ENCODE peak calls at places on chromosome 5, in five cellular contexts. A, G, T, U and Q are unnamed samples. For H3K4me1, the result is how much of the 10 kb centered on the place peaks cover.

GRCh38 chr5:102826629-102827028 is 71.5 kb downstream of the PAM start:
- DNase-seq in A (no peak), G (no peak), T (no peak), U (no peak), Q (no peak)

GRCh38 chr5:114192108-114192507 is 169.8 kb upstream of the KCNN2 start:
- DNase-seq in A (no peak), G (no peak), T (no peak), U (no peak), Q (no peak)

GRCh38 chr5:65823174-65823573 is 101.2 kb downstream of the NLN start:
- DNase-seq in A (no peak), G (no peak), T (no peak), U (no peak), Q (no peak)

GRCh38 chr5:16144416-16144815 is 35.2 kb downstream of the MARCHF11 start:
- DNase-seq in A (no peak), G (no peak), T (no peak), U (no peak), Q (no peak)

GRCh38 chr5:56430437-56430836 is 197.3 kb upstream of the ANKRD55 start:
- DNase-seq in A (no peak), G (no peak), T (no peak), U (no peak), Q (no peak)

GRCh38 chr5:132001647-132002561 is 9.6 kb downstream of the ACSL6 start:
- DNase-seq in A (peak), G (no peak), T (peak), U (no peak), Q (no peak)

GRCh38 chr5:78677777-78678668 is 29.5 kb upstream of the LHFPL2 start:
- DNase-seq in A (no peak), G (peak), T (peak), U (peak), Q (peak)

GRCh38 chr5:36734422-36734821 is 128.0 kb downstream of the SLC1A3 start:
- DNase-seq in A (no peak), G (no peak), T (no peak), U (no peak), Q (no peak)

GRCh38 chr5:61744690-61745619 is 412.9 kb downstream of the ZSWIM6 start:
- DNase-seq in A (no peak), G (no peak), T (no peak), U (no peak), Q (no peak)

GRCh38 chr5:81718300-81718699 is 32.6 kb downstream of the SSBP2 start:
- DNase-seq in A (no peak), G (no peak), T (no peak), U (no peak), Q (no peak)

GRCh38 chr5:9564752-9565151 is 18.9 kb upstream of the SEMA5A start:
- DNase-seq in A (no peak), G (no peak), T (no peak), U (no peak), Q (no peak)

GRCh38 chr5:158451203-158451982 is 592.4 kb upstream of the CLINT1 start:
- DNase-seq in A (no peak), G (peak), T (peak), U (no peak), Q (peak)

GRCh38 chr5:143557061-143557818 is 153.8 kb upstream of the NR3C1 start:
- DNase-seq in A (no peak), G (no peak), T (no peak), U (no peak), Q (no peak)

GRCh38 chr5:38329132-38329715 is 70.9 kb downstream of the EGFLAM start:
- DNase-seq in A (no peak), G (no peak), T (no peak), U (no peak), Q (no peak)

GRCh38 chr5:39080597-39081204 is 6.5 kb upstream of the RICTOR start:
- DNase-seq in A (peak), G (peak), T (no peak), U (no peak), Q (no peak)

GRCh38 chr5:163571755-163572154 is 66.3 kb downstream of the MAT2B start:
- DNase-seq in A (no peak), G (no peak), T (peak), U (peak), Q (no peak)

GRCh38 chr5:15021286-15022046 is 149.9 kb upstream of the ANKH start:
- DNase-seq in A (no peak), G (no peak), T (no peak), U (no peak), Q (no peak)

GRCh38 chr5:132064738-132065331 is 4.4 kb downstream of the IL3 start:
- DNase-seq in A (peak), G (peak), T (peak), U (peak), Q (peak)

GRCh38 chr5:117131048-117131679 is 556.5 kb upstream of the SEMA6A start:
- DNase-seq in A (no peak), G (no peak), T (no peak), U (peak), Q (no peak)

GRCh38 chr5:37668524-37669047 is 171.3 kb downstream of the GDNF start:
- DNase-seq in A (no peak), G (peak), T (peak), U (peak), Q (peak)

GRCh38 chr5:180197016-180197702 is 11.9 kb downstream of the RASGEF1C start:
- DNase-seq in A (no peak), G (no peak), T (no peak), U (no peak), Q (no peak)

GRCh38 chr5:142915840-142916424 is 145.8 kb downstream of the ARHGAP26 start:
- DNase-seq in A (peak), G (peak), T (no peak), U (no peak), Q (no peak)

GRCh38 chr5:142597025-142597424 is 88.9 kb downstream of the FGF1 start:
- DNase-seq in A (no peak), G (no peak), T (no peak), U (no peak), Q (no peak)

GRCh38 chr5:435156-435790 is 7.7 kb upstream of the EXOC3 start:
- DNase-seq in A (peak), G (peak), T (no peak), U (no peak), Q (peak)

GRCh38 chr5:176679365-176680225 is 32.3 kb downstream of the TSPAN17 start:
- DNase-seq in A (no peak), G (no peak), T (peak), U (no peak), Q (no peak)

GRCh38 chr5:176682016-176682531 is 34.8 kb downstream of the TSPAN17 start:
- DNase-seq in A (no peak), G (no peak), T (no peak), U (no peak), Q (no peak)

GRCh38 chr5:176678584-176678983 is 31.3 kb downstream of the TSPAN17 start:
- DNase-seq in A (no peak), G (no peak), T (no peak), U (no peak), Q (no peak)

GRCh38 chr5:176677209-176677931 is 30.1 kb downstream of the TSPAN17 start:
- DNase-seq in A (no peak), G (no peak), T (peak), U (no peak), Q (no peak)

DNA sequence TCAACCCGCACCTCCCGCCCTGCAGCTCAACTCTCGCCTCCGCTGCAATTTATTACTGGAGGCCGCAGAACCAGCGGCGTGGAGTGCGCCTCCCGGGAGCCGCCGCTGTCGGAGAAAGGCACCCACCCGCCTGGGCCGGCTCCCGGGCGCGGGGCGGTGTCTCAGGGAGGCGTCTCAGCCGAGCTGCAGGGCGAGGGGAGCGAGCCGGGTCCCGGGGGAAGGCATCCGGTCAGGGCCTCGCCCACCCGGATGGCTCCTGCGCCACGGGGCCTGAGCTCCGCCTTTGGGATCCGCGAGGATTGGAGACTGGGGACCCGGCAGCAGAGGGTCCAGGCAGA is 32.9 kb downstream of the TSPAN17 start:
- DNase-seq in A (no peak), G (no peak), T (no peak), U (no peak), Q (no peak)
- H3K4me1 ChIP-seq in A (under half), G (under half), T (under half), U (under half), Q (under half)

GRCh38 chr5:124655943-124656459 is 90.4 kb downstream of the ZNF608 start:
- DNase-seq in A (no peak), G (peak), T (no peak), U (no peak), Q (no peak)
- H3K4me1 ChIP-seq in A (under half), G (half or more), T (half or more), U (under half), Q (under half)

GRCh38 chr5:124736111-124736813 is 10.2 kb downstream of the ZNF608 start:
- DNase-seq in A (no peak), G (no peak), T (no peak), U (no peak), Q (no peak)
- H3K4me1 ChIP-seq in A (under half), G (half or more), T (under half), U (under half), Q (under half)

GRCh38 chr5:52988335-52989024 is 672 bp upstream of the ITGA2 start:
- DNase-seq in A (no peak), G (no peak), T (no peak), U (no peak), Q (no peak)
- H3K4me1 ChIP-seq in A (under half), G (under half), T (under half), U (under half), Q (under half)

GRCh38 chr5:136810198-136810823 is 445.0 kb upstream of the TRPC7 start:
- DNase-seq in A (no peak), G (no peak), T (peak), U (no peak), Q (no peak)

GRCh38 chr5:136808756-136809155 is 443.4 kb upstream of the TRPC7 start:
- DNase-seq in A (no peak), G (no peak), T (no peak), U (no peak), Q (no peak)

GRCh38 chr5:136811086-136811485 is 445.7 kb upstream of the TRPC7 start:
- DNase-seq in A (no peak), G (no peak), T (no peak), U (no peak), Q (no peak)

GRCh38 chr5:136809382-136809781 is 444.0 kb upstream of the TRPC7 start:
- DNase-seq in A (no peak), G (no peak), T (no peak), U (no peak), Q (no peak)

DNA sequence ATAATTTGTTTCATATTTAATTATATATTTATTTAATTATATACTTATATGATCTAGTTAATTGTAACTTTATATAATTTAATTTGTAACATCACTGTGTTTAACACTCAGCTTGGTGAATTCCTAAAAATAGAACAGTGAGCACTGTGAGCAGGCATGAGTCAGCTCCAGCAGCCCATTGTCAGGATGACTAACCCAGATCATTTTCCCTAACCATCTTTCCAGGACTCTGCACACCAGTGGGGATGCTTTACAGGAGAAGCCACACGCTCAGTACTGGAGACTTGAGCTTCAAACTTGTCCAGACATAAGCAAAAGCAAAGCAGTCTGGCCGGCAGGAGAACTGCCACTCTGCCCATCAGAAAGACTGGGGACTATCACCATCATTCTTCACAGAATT is 446.2 kb upstream of the TRPC7 start:
- DNase-seq in A (no peak), G (no peak), T (no peak), U (no peak), Q (no peak)
- H3K4me1 ChIP-seq in A (under half), G (under half), T (under half), U (under half), Q (under half)

GRCh38 chr5:147956842-147957223 is 50.5 kb upstream of the C5orf46 start:
- DNase-seq in A (no peak), G (no peak), T (no peak), U (no peak), Q (no peak)

GRCh38 chr5:147954971-147955370 is 48.6 kb upstream of the C5orf46 start:
- DNase-seq in A (no peak), G (no peak), T (no peak), U (no peak), Q (no peak)

GRCh38 chr5:147956064-147956841 is 49.9 kb upstream of the C5orf46 start:
- DNase-seq in A (no peak), G (no peak), T (no peak), U (no peak), Q (no peak)

GRCh38 chr5:147961208-147961749 is 54.9 kb upstream of the C5orf46 start:
- DNase-seq in A (no peak), G (no peak), T (no peak), U (no peak), Q (no peak)

GRCh38 chr5:147957906-147958305 is 51.6 kb upstream of the C5orf46 start:
- DNase-seq in A (no peak), G (no peak), T (no peak), U (no peak), Q (no peak)
- H3K4me1 ChIP-seq in A (under half), G (under half), T (under half), U (under half), Q (under half)

GRCh38 chr5:138649316-138649720 is 74.1 kb upstream of the HSPA9 start:
- DNase-seq in A (peak), G (no peak), T (no peak), U (no peak), Q (no peak)

GRCh38 chr5:138650999-138651766 is 76.0 kb upstream of the HSPA9 start:
- DNase-seq in A (no peak), G (no peak), T (no peak), U (no peak), Q (no peak)

GRCh38 chr5:138650196-138650595 is 75.0 kb upstream of the HSPA9 start:
- DNase-seq in A (no peak), G (no peak), T (no peak), U (no peak), Q (no peak)

GRCh38 chr5:138648841-138649240 is 73.6 kb upstream of the HSPA9 start:
- DNase-seq in A (no peak), G (no peak), T (no peak), U (no peak), Q (no peak)

GRCh38 chr5:138649775-138650174 is 74.6 kb upstream of the HSPA9 start:
- DNase-seq in A (peak), G (no peak), T (no peak), U (no peak), Q (no peak)
- H3K4me1 ChIP-seq in A (under half), G (under half), T (under half), U (under half), Q (under half)

GRCh38 chr5:124658867-124659557 is 87.4 kb downstream of the ZNF608 start:
- DNase-seq in A (no peak), G (no peak), T (no peak), U (no peak), Q (no peak)
- H3K4me1 ChIP-seq in A (under half), G (half or more), T (half or more), U (under half), Q (under half)